ENCODE peak calls at places on chromosomes 13 and 19, in ten cellular contexts. D is neural progenitor cell, A is fibroblast of lung, I is HCT116, O is IMR-90, Z is GM23248, C is PC-3, E is OCI-LY7, F is mammary epithelial cell, M is neuronal stem cell. W is an unnamed sample.

GRCh38 chr13:41720839-41721561 is 239.9 kb downstream of the VWA8 start:
- DNase-seq in D (no peak), A (no peak), I (no peak), O (no peak), Z (no peak), C (peak; percentile 1), E (no peak), F (peak; percentile 73), M (no peak), W (no peak)

GRCh38 chr13:99085139-99085845 is 107.4 kb upstream of the DOCK9 start:
- DNase-seq in D (peak; percentile 38), A (no peak), I (no peak), O (no peak), Z (peak; percentile 36), C (no peak), E (peak; percentile 9), F (no peak), M (no peak), W (no peak)

GRCh38 chr19:3969435-3970312 is 1.2 kb downstream of the DAPK3 start:
- DNase-seq in D (peak; percentile 54), A (peak; percentile 68), I (no peak), O (peak; percentile 82), Z (peak; percentile 92), C (peak; percentile 85), E (no peak), F (peak; percentile 95), M (peak; percentile 33), W (peak; percentile 87)

GRCh38 chr19:48244289-48244688 is 11.4 kb downstream of the CARD8 start:
- DNase-seq in D (no peak), A (no peak), I (no peak), O (no peak), Z (no peak), C (peak; percentile 12), E (peak; percentile 31), F (no peak), M (no peak), W (no peak)

GRCh38 chr19:17881701-17882100 is 10.0 kb downstream of the SLC5A5 start:
- DNase-seq in D (no peak), A (no peak), I (no peak), O (no peak), Z (no peak), C (no peak), E (no peak), F (no peak), M (no peak), W (no peak)

GRCh38 chr13:83333614-83334388 is 548.5 kb downstream of the SLITRK1 start:
- DNase-seq in D (no peak), A (no peak), I (no peak), O (no peak), Z (peak; percentile 12), C (peak; percentile 46), E (no peak), F (peak; percentile 49), M (no peak), W (peak; percentile 4)

GRCh38 chr19:48480476-48481190 is 11.5 kb downstream of the CYTH2 start:
- DNase-seq in D (no peak), A (peak; percentile 48), I (no peak), O (no peak), Z (peak; percentile 82), C (no peak), E (no peak), F (no peak), M (no peak), W (no peak)

GRCh38 chr13:42047561-42048322 is 706 bp upstream of the DGKH start:
- DNase-seq in D (peak; percentile 79), A (peak; percentile 73), I (peak; percentile 12), O (peak; percentile 70), Z (peak; percentile 78), C (peak; percentile 66), E (peak; percentile 22), F (peak; percentile 77), M (peak; percentile 51), W (peak; percentile 65)

DNA sequence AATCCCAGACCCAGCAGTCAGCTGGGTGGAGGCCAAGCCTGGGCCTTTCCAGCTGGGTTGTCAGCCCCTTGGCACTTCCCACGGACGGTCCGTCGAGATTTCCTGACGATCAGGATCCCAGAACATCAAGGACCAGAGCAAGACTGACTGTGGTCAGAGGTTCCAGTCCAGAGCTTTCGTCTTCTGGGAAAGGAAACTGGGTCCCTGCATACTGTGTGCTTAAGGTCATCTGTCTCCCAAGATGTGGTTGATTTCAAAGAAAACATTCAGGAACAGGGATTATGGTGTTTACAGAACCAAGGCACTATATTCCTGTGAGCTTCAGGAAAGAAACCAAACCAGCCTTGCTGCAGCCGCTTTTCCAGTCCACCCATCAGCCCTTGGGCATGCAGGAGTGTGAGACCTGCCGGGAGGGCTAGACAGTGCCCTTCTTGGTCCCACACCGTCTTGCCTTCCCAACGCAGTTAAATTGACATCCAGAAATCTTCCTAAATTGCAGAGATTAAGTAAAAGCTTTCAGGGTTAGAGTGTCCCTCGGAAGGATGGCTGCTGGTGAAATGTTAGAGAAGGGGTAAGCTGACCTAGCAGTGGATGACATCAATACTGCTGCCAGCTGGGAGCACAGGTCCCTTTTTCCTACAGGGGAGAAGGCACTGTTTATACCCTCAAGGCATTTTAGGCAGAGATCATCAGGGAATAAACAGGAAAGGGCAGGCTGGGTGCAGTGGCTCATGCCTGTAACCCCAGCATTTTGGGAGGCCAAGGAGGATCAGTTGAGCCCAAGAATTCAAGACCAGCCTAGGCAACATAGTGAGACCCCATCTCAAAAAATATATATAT is 5.0 kb upstream of the C19orf33 start:
- DNase-seq in D (no peak), A (peak; percentile 34), I (no peak), O (peak; percentile 64), Z (no peak), C (peak; percentile 50), E (no peak), F (no peak), M (no peak), W (no peak)
- H2AFZ ChIP-seq in D (no peak overlapping the region), A (peak overlapping the region; percentile 11), I (no peak overlapping the region), O (peak overlapping the region; percentile 44), Z (no peak overlapping the region), C (no peak overlapping the region), E (no peak overlapping the region), F (no peak overlapping the region), M (no peak overlapping the region), W (no peak overlapping the region)

GRCh38 chr13:27182054-27182453 is 10.4 kb upstream of the USP12 start:
- DNase-seq in D (no peak), A (no peak), I (no peak), O (no peak), Z (no peak), C (no peak), E (no peak), F (no peak), M (no peak), W (no peak)

GRCh38 chr13:27183561-27184147 is 12.0 kb upstream of the USP12 start:
- DNase-seq in D (no peak), A (peak; percentile 49), I (no peak), O (peak; percentile 72), Z (peak; percentile 75), C (peak; percentile 49), E (no peak), F (no peak), M (no peak), W (no peak)

GRCh38 chr13:27186295-27186694 is 14.7 kb upstream of the USP12 start:
- DNase-seq in D (no peak), A (no peak), I (no peak), O (no peak), Z (no peak), C (peak; percentile 77), E (no peak), F (peak; percentile 59), M (no peak), W (no peak)

GRCh38 chr13:27177852-27178251 is 6.2 kb upstream of the USP12 start:
- DNase-seq in D (peak; percentile 23), A (no peak), I (no peak), O (no peak), Z (no peak), C (no peak), E (no peak), F (no peak), M (no peak), W (no peak)

DNA sequence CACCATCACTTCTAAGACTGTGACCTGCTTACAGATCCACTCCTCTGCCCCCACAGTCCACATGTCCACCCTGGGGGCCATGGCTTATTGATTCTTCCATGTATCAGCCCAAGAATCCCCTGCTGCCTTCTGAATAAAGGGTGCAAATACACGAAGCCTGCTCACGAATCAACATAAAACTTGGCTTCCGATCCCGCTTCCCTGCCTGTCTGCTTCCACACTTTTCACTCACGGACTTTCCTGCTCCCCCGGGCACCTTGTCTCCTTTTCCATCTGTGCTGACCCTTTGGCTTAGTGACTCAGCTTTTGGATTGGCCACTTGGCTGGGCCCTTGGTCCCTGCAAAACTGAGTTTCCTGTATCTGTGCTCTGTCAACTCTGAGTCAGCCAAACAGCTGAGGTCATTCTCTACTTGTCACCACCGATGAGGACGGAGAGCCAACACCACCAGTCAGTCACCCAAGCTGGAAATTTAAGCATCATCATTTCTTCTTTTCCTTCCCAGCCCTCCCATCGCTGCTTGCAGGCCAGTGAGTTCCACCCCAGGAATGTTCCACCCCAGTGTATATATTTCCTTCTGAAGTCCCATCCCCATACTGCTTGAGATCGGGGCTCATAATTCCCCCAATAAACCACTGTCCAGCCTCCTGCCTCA is 11.4 kb upstream of the USP12 start:
- DNase-seq in D (no peak), A (peak; percentile 81), I (peak; percentile 78), O (peak; percentile 95), Z (peak; percentile 97), C (peak; percentile 94), E (no peak), F (peak; percentile 60), M (no peak), W (peak; percentile 91)
- H3K4me3 ChIP-seq in D (no peak overlapping the region), A (no peak overlapping the region), I (no peak overlapping the region), O (no peak overlapping the region), Z (peak overlapping the region; percentile 52), C (peak overlapping the region; percentile 41), E (no peak overlapping the region), F (no peak overlapping the region), M (no peak overlapping the region), W (peak overlapping the region; percentile 19)

DNA sequence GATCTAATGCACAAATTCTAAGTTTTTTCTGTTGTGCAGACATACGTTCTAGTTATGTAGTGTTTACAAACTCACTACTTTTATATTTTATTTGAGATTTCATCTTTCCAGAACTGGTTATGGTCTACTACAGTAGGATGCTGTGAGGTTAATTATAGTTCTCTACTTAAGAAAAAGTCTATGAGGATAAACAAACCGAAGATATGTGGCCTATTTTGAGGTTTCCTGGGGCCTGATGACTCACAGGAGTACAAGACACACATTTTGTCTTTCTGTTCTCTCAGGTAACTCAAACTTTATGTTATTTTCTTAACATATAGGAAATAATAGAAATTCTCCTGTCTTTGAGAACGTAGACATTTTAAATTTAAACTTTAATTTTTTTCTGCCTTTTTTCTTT is 45.1 kb downstream of the PCDH20 start:
- DNase-seq in D (no peak), A (no peak), I (no peak), O (no peak), Z (no peak), C (peak; percentile 19), E (no peak), F (no peak), M (no peak), W (no peak)
- H2AFZ ChIP-seq in D (no peak overlapping the region), A (no peak overlapping the region), I (no peak overlapping the region), O (no peak overlapping the region), Z (no peak overlapping the region), C (no peak overlapping the region), E (no peak overlapping the region), F (no peak overlapping the region), M (no peak overlapping the region), W (no peak overlapping the region)

GRCh38 chr19:41532526-41532925 is 43.4 kb upstream of the CEACAM21 start:
- DNase-seq in D (no peak), A (no peak), I (no peak), O (no peak), Z (no peak), C (no peak), E (no peak), F (no peak), M (no peak), W (no peak)

GRCh38 chr19:41531438-41532311 is 44.3 kb upstream of the CEACAM21 start:
- DNase-seq in D (no peak), A (peak; percentile 56), I (no peak), O (peak; percentile 31), Z (peak; percentile 95), C (no peak), E (peak; percentile 90), F (peak; percentile 40), M (no peak), W (no peak)

GRCh38 chr19:41533691-41534090 is 42.3 kb upstream of the CEACAM21 start:
- DNase-seq in D (no peak), A (no peak), I (no peak), O (no peak), Z (no peak), C (no peak), E (no peak), F (no peak), M (no peak), W (no peak)

GRCh38 chr19:41537789-41538188 is 38.2 kb upstream of the CEACAM21 start:
- DNase-seq in D (no peak), A (peak; percentile 31), I (no peak), O (peak; percentile 22), Z (peak; percentile 51), C (peak; percentile 41), E (peak; percentile 48), F (peak; percentile 7), M (no peak), W (no peak)

DNA sequence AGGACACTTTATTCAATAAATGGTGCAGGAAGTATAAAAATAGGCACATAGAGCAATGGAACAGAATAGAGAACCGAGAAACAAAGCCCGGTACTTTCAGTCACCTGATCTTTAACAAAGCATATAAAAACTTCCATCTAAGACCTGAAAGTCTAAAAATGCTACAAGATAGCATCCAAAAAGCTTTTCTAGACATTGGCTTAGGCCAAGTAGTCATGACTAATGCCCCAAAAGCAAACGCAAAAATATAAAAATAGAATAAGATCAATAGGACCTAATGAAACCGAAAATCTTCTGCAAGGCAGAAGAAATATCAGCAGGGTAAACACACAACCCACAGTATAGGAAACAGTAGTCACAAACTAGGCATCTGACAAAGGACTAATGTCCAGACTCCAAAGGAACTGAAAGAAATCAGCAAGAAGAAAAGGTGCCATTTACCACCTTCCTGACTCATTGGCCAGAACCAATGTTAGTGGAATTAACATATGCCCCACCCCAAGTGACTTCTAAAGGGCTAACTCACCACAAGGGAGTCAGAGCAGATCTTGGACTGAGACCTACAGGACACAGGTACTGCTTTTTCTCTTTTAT is 40.8 kb upstream of the CEACAM21 start:
- DNase-seq in D (no peak), A (no peak), I (no peak), O (no peak), Z (no peak), C (no peak), E (peak; percentile 87), F (peak; percentile 5), M (no peak), W (no peak)
- H3K4me3 ChIP-seq in D (no peak overlapping the region), A (no peak overlapping the region), I (no peak overlapping the region), O (no peak overlapping the region), Z (no peak overlapping the region), C (no peak overlapping the region), E (peak overlapping the region; percentile 70), F (no peak overlapping the region), M (no peak overlapping the region), W (no peak overlapping the region)

W was measured in astrocyte.